ENCODE peak calls at places on chromosome 6, in nine cellular contexts. One of them, this sample, is unnamed.

GRCh38 chr6:65566117-65566516 is 140.9 kb downstream of the EYS start:
- DNase-seq in SK-N-SH: no peak
- DNase-seq in MM.1S: no peak
- DNase-seq in neural progenitor cell: peak; percentile 14
- DNase-seq in OCI-LY7: peak; percentile 1
- DNase-seq in hepatocyte: no peak
- DNase-seq in PC-3: peak; percentile 4
- DNase-seq in HCT116: no peak
- DNase-seq in GM23338: peak; percentile 72
- DNase-seq in this sample: no peak

GRCh38 chr6:52576392-52577021 is 353 bp downstream of the TRAM2 start:
- DNase-seq in GM23338: peak; percentile 80
- DNase-seq in hepatocyte: peak; percentile 88
- DNase-seq in PC-3: peak; percentile 69
- DNase-seq in HCT116: peak; percentile 65
- DNase-seq in neural progenitor cell: peak; percentile 83
- DNase-seq in OCI-LY7: peak; percentile 88
- DNase-seq in MM.1S: peak; percentile 84
- DNase-seq in SK-N-SH: peak; percentile 88
- DNase-seq in this sample: peak; percentile 91

GRCh38 chr6:27209659-27210269 is 37.7 kb upstream of the PRSS16 start:
- DNase-seq in HCT116: no peak
- DNase-seq in hepatocyte: no peak
- DNase-seq in GM23338: peak; percentile 40
- DNase-seq in OCI-LY7: no peak
- DNase-seq in PC-3: no peak
- DNase-seq in SK-N-SH: no peak
- DNase-seq in neural progenitor cell: no peak
- DNase-seq in MM.1S: no peak
- DNase-seq in this sample: no peak

GRCh38 chr6:104603108-104603745 is 256.5 kb downstream of the HACE1 start:
- DNase-seq in GM23338: no peak
- DNase-seq in MM.1S: no peak
- DNase-seq in SK-N-SH: no peak
- DNase-seq in hepatocyte: no peak
- DNase-seq in PC-3: peak; percentile 39
- DNase-seq in OCI-LY7: no peak
- DNase-seq in HCT116: no peak
- DNase-seq in neural progenitor cell: no peak
- DNase-seq in this sample: no peak

GRCh38 chr6:139757766-139758655 is 383.6 kb upstream of the CITED2 start:
- DNase-seq in HCT116: no peak
- DNase-seq in MM.1S: no peak
- DNase-seq in GM23338: no peak
- DNase-seq in hepatocyte: no peak
- DNase-seq in OCI-LY7: no peak
- DNase-seq in SK-N-SH: no peak
- DNase-seq in PC-3: no peak
- DNase-seq in neural progenitor cell: no peak
- DNase-seq in this sample: peak; percentile 71

GRCh38 chr6:16688984-16689636 is 72.2 kb downstream of the ATXN1 start:
- DNase-seq in PC-3: peak; percentile 85
- DNase-seq in OCI-LY7: no peak
- DNase-seq in HCT116: no peak
- DNase-seq in MM.1S: no peak
- DNase-seq in hepatocyte: no peak
- DNase-seq in neural progenitor cell: no peak
- DNase-seq in SK-N-SH: no peak
- DNase-seq in GM23338: no peak
- DNase-seq in this sample: peak; percentile 95

GRCh38 chr6:169046483-169047192 is 207.0 kb downstream of the THBS2 start:
- DNase-seq in GM23338: no peak
- DNase-seq in neural progenitor cell: no peak
- DNase-seq in OCI-LY7: no peak
- DNase-seq in PC-3: peak; percentile 27
- DNase-seq in hepatocyte: no peak
- DNase-seq in MM.1S: no peak
- DNase-seq in HCT116: no peak
- DNase-seq in SK-N-SH: no peak
- DNase-seq in this sample: peak; percentile 89

GRCh38 chr6:166763606-166764472 is 136.8 kb upstream of the RPS6KA2 start:
- DNase-seq in hepatocyte: no peak
- DNase-seq in OCI-LY7: no peak
- DNase-seq in PC-3: no peak
- DNase-seq in MM.1S: no peak
- DNase-seq in HCT116: no peak
- DNase-seq in SK-N-SH: no peak
- DNase-seq in neural progenitor cell: no peak
- DNase-seq in GM23338: no peak
- DNase-seq in this sample: no peak

GRCh38 chr6:38570750-38571149 is 69.0 kb downstream of the BTBD9 start:
- DNase-seq in PC-3: peak; percentile 62
- DNase-seq in GM23338: peak; percentile 43
- DNase-seq in OCI-LY7: peak; percentile 22
- DNase-seq in hepatocyte: peak; percentile 16
- DNase-seq in MM.1S: no peak
- DNase-seq in HCT116: no peak
- DNase-seq in neural progenitor cell: no peak
- DNase-seq in SK-N-SH: no peak
- DNase-seq in this sample: peak; percentile 50

GRCh38 chr6:149861603-149862423 is 2.3 kb downstream of the LRP11 start:
- DNase-seq in neural progenitor cell: no peak
- DNase-seq in HCT116: no peak
- DNase-seq in GM23338: no peak
- DNase-seq in OCI-LY7: no peak
- DNase-seq in MM.1S: no peak
- DNase-seq in SK-N-SH: no peak
- DNase-seq in hepatocyte: no peak
- DNase-seq in PC-3: no peak
- DNase-seq in this sample: peak; percentile 10
- H2AFZ ChIP-seq in neural progenitor cell: no peak overlapping the region
- H2AFZ ChIP-seq in HCT116: no peak overlapping the region
- H2AFZ ChIP-seq in GM23338: no peak overlapping the region
- H2AFZ ChIP-seq in OCI-LY7: no peak overlapping the region
- H2AFZ ChIP-seq in MM.1S: no peak overlapping the region
- H2AFZ ChIP-seq in SK-N-SH: no peak overlapping the region
- H2AFZ ChIP-seq in hepatocyte: no peak overlapping the region
- H2AFZ ChIP-seq in PC-3: no peak overlapping the region
- H2AFZ ChIP-seq in this sample: no peak overlapping the region

GRCh38 chr6:4653141-4653540 is 123.1 kb upstream of the CDYL start:
- DNase-seq in MM.1S: no peak
- DNase-seq in hepatocyte: no peak
- DNase-seq in SK-N-SH: no peak
- DNase-seq in neural progenitor cell: no peak
- DNase-seq in GM23338: no peak
- DNase-seq in OCI-LY7: no peak
- DNase-seq in PC-3: no peak
- DNase-seq in HCT116: no peak
- DNase-seq in this sample: no peak
- TF ChIP-seq EZH2phosphoT487 in MM.1S: no peak
- TF ChIP-seq EZH2phosphoT487 in hepatocyte: no peak
- TF ChIP-seq EZH2phosphoT487 in SK-N-SH: no peak
- TF ChIP-seq EZH2phosphoT487 in neural progenitor cell: no peak
- TF ChIP-seq EZH2phosphoT487 in GM23338: no peak
- TF ChIP-seq EZH2phosphoT487 in OCI-LY7: no peak
- TF ChIP-seq EZH2phosphoT487 in PC-3: no peak
- TF ChIP-seq EZH2phosphoT487 in HCT116: no peak
- TF ChIP-seq EZH2phosphoT487 in this sample: no peak

GRCh38 chr6:36970892-36971842 is 14.8 kb downstream of the MTCH1 start:
- DNase-seq in SK-N-SH: no peak
- DNase-seq in HCT116: no peak
- DNase-seq in GM23338: no peak
- DNase-seq in OCI-LY7: no peak
- DNase-seq in MM.1S: no peak
- DNase-seq in neural progenitor cell: no peak
- DNase-seq in hepatocyte: no peak
- DNase-seq in PC-3: no peak
- DNase-seq in this sample: no peak
- H3K36me3 ChIP-seq in SK-N-SH: peaks cover 93% of the 10 kb centered on the region
- H3K36me3 ChIP-seq in HCT116: peaks cover 80% of the 10 kb centered on the region
- H3K36me3 ChIP-seq in GM23338: peaks cover 52% of the 10 kb centered on the region
- H3K36me3 ChIP-seq in OCI-LY7: peaks cover 96% of the 10 kb centered on the region
- H3K36me3 ChIP-seq in MM.1S: no peaks in the 10 kb centered on the region
- H3K36me3 ChIP-seq in neural progenitor cell: no peaks in the 10 kb centered on the region
- H3K36me3 ChIP-seq in hepatocyte: peaks cover 7% of the 10 kb centered on the region
- H3K36me3 ChIP-seq in PC-3: peaks cover 85% of the 10 kb centered on the region
- H3K36me3 ChIP-seq in this sample: peaks cover 75% of the 10 kb centered on the region

GRCh38 chr6:150322452-150322851 is 46.4 kb upstream of the IYD start:
- DNase-seq in hepatocyte: no peak
- DNase-seq in SK-N-SH: no peak
- DNase-seq in GM23338: no peak
- DNase-seq in HCT116: no peak
- DNase-seq in PC-3: no peak
- DNase-seq in MM.1S: no peak
- DNase-seq in OCI-LY7: no peak
- DNase-seq in neural progenitor cell: no peak
- DNase-seq in this sample: no peak

GRCh38 chr6:150323205-150323604 is 45.6 kb upstream of the IYD start:
- DNase-seq in neural progenitor cell: no peak
- DNase-seq in HCT116: no peak
- DNase-seq in MM.1S: no peak
- DNase-seq in PC-3: no peak
- DNase-seq in hepatocyte: peak; percentile 27
- DNase-seq in OCI-LY7: no peak
- DNase-seq in GM23338: no peak
- DNase-seq in SK-N-SH: no peak
- DNase-seq in this sample: no peak

GRCh38 chr6:150316936-150317335 is 51.9 kb upstream of the IYD start:
- DNase-seq in SK-N-SH: no peak
- DNase-seq in hepatocyte: no peak
- DNase-seq in OCI-LY7: no peak
- DNase-seq in HCT116: no peak
- DNase-seq in neural progenitor cell: no peak
- DNase-seq in PC-3: no peak
- DNase-seq in MM.1S: no peak
- DNase-seq in GM23338: no peak
- DNase-seq in this sample: no peak

GRCh38 chr6:150320450-150320849 is 48.4 kb upstream of the IYD start:
- DNase-seq in neural progenitor cell: no peak
- DNase-seq in SK-N-SH: no peak
- DNase-seq in MM.1S: no peak
- DNase-seq in OCI-LY7: no peak
- DNase-seq in HCT116: no peak
- DNase-seq in hepatocyte: peak; percentile 22
- DNase-seq in PC-3: no peak
- DNase-seq in GM23338: no peak
- DNase-seq in this sample: peak; percentile 10

DNA sequence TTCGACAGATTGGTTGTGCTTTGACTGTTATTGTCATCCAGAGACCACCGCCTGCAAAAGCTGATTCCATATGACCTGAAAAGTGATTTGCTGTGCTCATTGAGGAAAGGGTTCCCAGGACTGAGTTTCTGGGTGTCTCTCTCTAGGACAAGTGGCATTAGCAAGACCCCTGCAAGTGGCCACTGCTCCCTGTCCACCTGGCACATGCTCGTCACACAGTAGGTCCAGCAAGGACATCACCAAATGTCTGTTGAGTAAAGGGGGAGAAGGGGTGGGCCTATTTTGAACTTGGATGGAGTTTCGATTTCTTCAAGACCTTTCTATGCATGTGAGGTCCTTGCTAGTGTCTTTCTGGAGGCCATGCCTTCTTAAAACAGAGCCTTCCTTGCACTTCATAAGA is 48.9 kb upstream of the IYD start:
- DNase-seq in GM23338: no peak
- DNase-seq in neural progenitor cell: no peak
- DNase-seq in hepatocyte: no peak
- DNase-seq in PC-3: no peak
- DNase-seq in MM.1S: no peak
- DNase-seq in OCI-LY7: no peak
- DNase-seq in HCT116: no peak
- DNase-seq in SK-N-SH: no peak
- DNase-seq in this sample: no peak
- H2AFZ ChIP-seq in GM23338: peak overlapping the region; percentile 16
- H2AFZ ChIP-seq in neural progenitor cell: no peak overlapping the region
- H2AFZ ChIP-seq in hepatocyte: no peak overlapping the region
- H2AFZ ChIP-seq in PC-3: no peak overlapping the region
- H2AFZ ChIP-seq in MM.1S: no peak overlapping the region
- H2AFZ ChIP-seq in OCI-LY7: no peak overlapping the region
- H2AFZ ChIP-seq in HCT116: no peak overlapping the region
- H2AFZ ChIP-seq in SK-N-SH: no peak overlapping the region
- H2AFZ ChIP-seq in this sample: no peak overlapping the region

GRCh38 chr6:44007818-44008660 is 119.2 kb downstream of the MRPL14 start:
- DNase-seq in SK-N-SH: no peak
- DNase-seq in GM23338: no peak
- DNase-seq in neural progenitor cell: no peak
- DNase-seq in PC-3: no peak
- DNase-seq in MM.1S: no peak
- DNase-seq in hepatocyte: no peak
- DNase-seq in OCI-LY7: no peak
- DNase-seq in HCT116: no peak
- DNase-seq in this sample: no peak

GRCh38 chr6:44005507-44005903 is 121.7 kb downstream of the MRPL14 start:
- DNase-seq in OCI-LY7: no peak
- DNase-seq in SK-N-SH: no peak
- DNase-seq in PC-3: no peak
- DNase-seq in GM23338: no peak
- DNase-seq in MM.1S: no peak
- DNase-seq in hepatocyte: no peak
- DNase-seq in HCT116: no peak
- DNase-seq in neural progenitor cell: no peak
- DNase-seq in this sample: no peak

GRCh38 chr6:44004625-44005506 is 122.4 kb downstream of the MRPL14 start:
- DNase-seq in PC-3: peak; percentile 29
- DNase-seq in MM.1S: no peak
- DNase-seq in HCT116: no peak
- DNase-seq in SK-N-SH: peak; percentile 71
- DNase-seq in GM23338: no peak
- DNase-seq in hepatocyte: no peak
- DNase-seq in OCI-LY7: peak; percentile 35
- DNase-seq in neural progenitor cell: no peak
- DNase-seq in this sample: peak; percentile 35

GRCh38 chr6:44006872-44007303 is 120.4 kb downstream of the MRPL14 start:
- DNase-seq in hepatocyte: no peak
- DNase-seq in OCI-LY7: no peak
- DNase-seq in PC-3: no peak
- DNase-seq in HCT116: no peak
- DNase-seq in GM23338: no peak
- DNase-seq in SK-N-SH: no peak
- DNase-seq in neural progenitor cell: no peak
- DNase-seq in MM.1S: no peak
- DNase-seq in this sample: no peak

GRCh38 chr6:44006123-44006871 is 121.0 kb downstream of the MRPL14 start:
- DNase-seq in neural progenitor cell: no peak
- DNase-seq in PC-3: no peak
- DNase-seq in OCI-LY7: no peak
- DNase-seq in HCT116: no peak
- DNase-seq in GM23338: no peak
- DNase-seq in MM.1S: no peak
- DNase-seq in SK-N-SH: no peak
- DNase-seq in hepatocyte: no peak
- DNase-seq in this sample: peak; percentile 42
- TF ChIP-seq EZH2phosphoT487 in neural progenitor cell: no peak
- TF ChIP-seq EZH2phosphoT487 in PC-3: no peak
- TF ChIP-seq EZH2phosphoT487 in OCI-LY7: no peak
- TF ChIP-seq EZH2phosphoT487 in HCT116: no peak
- TF ChIP-seq EZH2phosphoT487 in GM23338: no peak
- TF ChIP-seq EZH2phosphoT487 in MM.1S: no peak
- TF ChIP-seq EZH2phosphoT487 in SK-N-SH: no peak
- TF ChIP-seq EZH2phosphoT487 in hepatocyte: no peak
- TF ChIP-seq EZH2phosphoT487 in this sample: no peak

This sample was measured in GM23248.